ENCODE peak calls at places on chromosomes 5 and 9, in five cellular contexts. Y is NCI-H345, A is NCI-H524, C is AG04450, K is NCI-H460. W is an unnamed sample.

GRCh38 chr5:61674403-61674802 is 342.3 kb downstream of the ZSWIM6 start:
- DNase-seq in Y (no peak), A (no peak), C (no peak), K (no peak), W (no peak)

GRCh38 chr5:116472274-116472673 is 102.3 kb downstream of the SEMA6A start:
- DNase-seq in Y (no peak), A (peak), C (no peak), K (no peak), W (no peak)

GRCh38 chr9:101530076-101530711 is 3.5 kb upstream of the RNF20 start:
- DNase-seq in Y (peak), A (peak), C (peak), K (peak), W (peak)

GRCh38 chr5:172860520-172861443 is 26.7 kb downstream of the ERGIC1 start:
- DNase-seq in Y (no peak), A (no peak), C (no peak), K (no peak), W (no peak)

GRCh38 chr5:9519537-9519936 is 26.3 kb downstream of the SEMA5A start:
- DNase-seq in Y (no peak), A (no peak), C (no peak), K (no peak), W (no peak)

GRCh38 chr5:178361657-178362445 is 129.2 kb upstream of the PHYKPL start:
- DNase-seq in Y (no peak), A (no peak), C (no peak), K (no peak), W (no peak)

GRCh38 chr5:132422720-132423442 is 53.4 kb downstream of the SLC22A5 start:
- DNase-seq in Y (no peak), A (no peak), C (no peak), K (no peak), W (no peak)

GRCh38 chr5:179407191-179408175 is 62.2 kb upstream of the ADAMTS2 start:
- DNase-seq in Y (no peak), A (no peak), C (no peak), K (no peak), W (peak)

GRCh38 chr9:1978941-1979340 is 36.2 kb upstream of the SMARCA2 start:
- DNase-seq in Y (no peak), A (peak), C (no peak), K (no peak), W (no peak)

GRCh38 chr5:75668348-75668895 is 48.8 kb downstream of the POC5 start:
- DNase-seq in Y (no peak), A (no peak), C (no peak), K (no peak), W (no peak)

GRCh38 chr5:31942546-31942945 is 231.6 kb downstream of the GOLPH3 start:
- DNase-seq in Y (no peak), A (no peak), C (no peak), K (no peak), W (no peak)

GRCh38 chr5:97544279-97545077 is 361.4 kb upstream of the RIOK2 start:
- DNase-seq in Y (no peak), A (no peak), C (no peak), K (no peak), W (no peak)

GRCh38 chr9:18457498-18457897 is 16.5 kb upstream of the ADAMTSL1 start:
- DNase-seq in Y (no peak), A (no peak), C (no peak), K (no peak), W (peak)

GRCh38 chr5:1754531-1755220 is 45.0 kb downstream of the MRPL36 start:
- DNase-seq in Y (no peak), A (no peak), C (no peak), K (no peak), W (no peak)

GRCh38 chr5:119366537-119366874 is 10.7 kb downstream of the TNFAIP8 start:
- DNase-seq in Y (no peak), A (no peak), C (no peak), K (no peak), W (no peak)

GRCh38 chr5:59548807-59549357 is 344.6 kb downstream of the PDE4D start:
- DNase-seq in Y (peak), A (no peak), C (no peak), K (no peak), W (no peak)

GRCh38 chr5:81183811-81184748 is 49.0 kb upstream of the CKMT2 start:
- DNase-seq in Y (peak), A (peak), C (no peak), K (no peak), W (no peak)

GRCh38 chr5:2919310-2920018 is 168.0 kb upstream of the IRX2 start:
- DNase-seq in Y (no peak), A (no peak), C (no peak), K (no peak), W (no peak)

GRCh38 chr5:104739905-104740304 is 1177.3 kb upstream of the NUDT12 start:
- DNase-seq in Y (no peak), A (no peak), C (no peak), K (no peak), W (no peak)

GRCh38 chr9:76528056-76528455 is 69.1 kb downstream of the GCNT1 start:
- DNase-seq in Y (no peak), A (no peak), C (no peak), K (no peak), W (no peak)

GRCh38 chr5:149775785-149776184 is 45.7 kb downstream of the PPARGC1B start:
- DNase-seq in Y (no peak), A (no peak), C (no peak), K (peak), W (peak)

GRCh38 chr5:136032564-136032963 is 3.8 kb downstream of the TGFBI start:
- DNase-seq in Y (no peak), A (no peak), C (peak), K (no peak), W (peak)

GRCh38 chr9:78985084-78985738 is 586.6 kb upstream of the TLE4 start:
- DNase-seq in Y (peak), A (no peak), C (peak), K (no peak), W (no peak)

GRCh38 chr5:163445345-163445744 is 8.0 kb downstream of the CCNG1 start:
- DNase-seq in Y (no peak), A (no peak), C (no peak), K (no peak), W (no peak)

GRCh38 chr9:89340332-89340731 is 22.0 kb downstream of the SECISBP2 start:
- DNase-seq in Y (no peak), A (no peak), C (no peak), K (no peak), W (no peak)

GRCh38 chr5:113054899-113055298 is 78.3 kb downstream of the DCP2 start:
- DNase-seq in Y (no peak), A (no peak), C (no peak), K (no peak), W (no peak)

GRCh38 chr5:132423443-132423898 is 54.0 kb downstream of the SLC22A5 start:
- DNase-seq in Y (no peak), A (no peak), C (no peak), K (no peak), W (no peak)

GRCh38 chr5:14491505-14491904 is 90.1 kb upstream of the OTULINL start:
- DNase-seq in Y (no peak), A (no peak), C (no peak), K (no peak), W (no peak)

GRCh38 chr9:133360400-133361393 is 4.3 kb downstream of the SURF2 start:
- DNase-seq in Y (no peak), A (peak), C (no peak), K (no peak), W (no peak)

GRCh38 chr5:122789461-122790171 is 14.7 kb downstream of the SNX2 start:
- DNase-seq in Y (no peak), A (no peak), C (no peak), K (no peak), W (no peak)

GRCh38 chr5:59158165-59158564 is 575.3 kb downstream of the RAB3C start:
- DNase-seq in Y (no peak), A (no peak), C (no peak), K (no peak), W (no peak)

GRCh38 chr5:179549973-179550510 is 312 bp upstream of the RUFY1 start:
- DNase-seq in Y (peak), A (peak), C (no peak), K (no peak), W (no peak)

GRCh38 chr9:91967259-91967658 is 17.2 kb upstream of the ROR2 start:
- DNase-seq in Y (no peak), A (no peak), C (no peak), K (no peak), W (no peak)

GRCh38 chr9:32969270-32969669 is 32.2 kb downstream of the APTX start:
- DNase-seq in Y (no peak), A (no peak), C (no peak), K (no peak), W (no peak)

W was measured in cardiac muscle cell.